ENCODE peak calls at places on chromosomes 4 and X, in eight cellular contexts. B is neural crest cell, L is cardiac muscle cell, K is tibial artery, C is fibroblast of the aortic adventitia, R is B cell, T is glutamatergic neuron, D is hepatocyte. Q is an unnamed sample.
A peak's percentile ranks its signal among the peaks of the same experiment; 100 is the strongest.

GRCh38 chrX:19578956-19579355 is 63.6 kb upstream of the MAP3K15 start:
- DNase-seq in R (no peak), K (no peak), D (no peak), B (no peak), C (no peak), T (no peak), L (peak; percentile 42), Q (no peak)

GRCh38 chr4:38664704-38665401 is 854 bp downstream of the KLF3 start:
- DNase-seq in B (peak; percentile 27), K (peak; percentile 85), R (peak; percentile 60), T (peak; percentile 75), L (peak; percentile 71), D (peak; percentile 87), C (peak; percentile 58), Q (peak; percentile 45)

GRCh38 chr4:6697096-6697495 is 3.4 kb downstream of the S100P start:
- DNase-seq in R (no peak), L (no peak), K (no peak), D (no peak), T (no peak), B (no peak), C (no peak), Q (no peak)

GRCh38 chr4:122662701-122663100 is 41.8 kb upstream of the IL21 start:
- DNase-seq in D (no peak), R (no peak), B (no peak), L (no peak), K (no peak), T (no peak), C (no peak), Q (no peak)

GRCh38 chr4:26281876-26282275 is 38.9 kb upstream of the RBPJ start:
- DNase-seq in L (no peak), R (no peak), D (no peak), C (peak; percentile 32), T (no peak), B (no peak), K (no peak), Q (no peak)

GRCh38 chr4:6225469-6225868 is 25.1 kb upstream of the JAKMIP1 start:
- DNase-seq in D (peak; percentile 66), R (no peak), T (no peak), C (peak; percentile 13), K (peak; percentile 20), B (peak; percentile 46), L (peak; percentile 80), Q (peak; percentile 58)

GRCh38 chrX:77415161-77415560 is 32.0 kb upstream of the FGF16 start:
- DNase-seq in T (no peak), C (peak; percentile 82), R (no peak), B (no peak), D (no peak), K (no peak), L (no peak), Q (no peak)

GRCh38 chr4:57071340-57071739 is 38.8 kb downstream of the IGFBP7 start:
- DNase-seq in B (no peak), C (peak; percentile 73), D (no peak), R (no peak), K (no peak), T (no peak), L (no peak), Q (peak; percentile 54)

GRCh38 chr4:158906073-158906472 is 137.2 kb downstream of the FNIP2 start:
- DNase-seq in R (no peak), L (no peak), D (no peak), C (no peak), T (no peak), K (no peak), B (no peak), Q (no peak)

GRCh38 chr4:83124079-83124780 is 9.7 kb upstream of the PLAC8 start:
- DNase-seq in L (no peak), B (no peak), R (peak; percentile 66), K (no peak), C (no peak), T (no peak), D (no peak), Q (no peak)

GRCh38 chrX:53395605-53396298 is 26.7 kb downstream of the SMC1A start:
- DNase-seq in L (no peak), R (no peak), C (no peak), B (no peak), T (no peak), D (no peak), K (no peak), Q (no peak)
- TF ChIP-seq CTCF in L (no peak), R (no peak), C (no peak), B (no peak), T (no peak), D (no peak), K (no peak), Q (no peak)

GRCh38 chrX:2819345-2820130 is 9.2 kb upstream of the GYG2 start:
- DNase-seq in C (peak; percentile 71), D (peak; percentile 58), R (no peak), T (no peak), B (no peak), L (peak; percentile 33), K (no peak), Q (peak; percentile 52)
- TF ChIP-seq CTCF in C (peak; percentile 66), D (peak; percentile 56), R (peak; percentile 13), T (no peak), B (peak; percentile 70), L (peak; percentile 37), K (peak; percentile 16), Q (peak; percentile 53)

GRCh38 chr4:153241970-153242847 is 38.0 kb downstream of the TRIM2 start:
- DNase-seq in D (peak; percentile 44), C (no peak), B (no peak), R (no peak), L (no peak), K (no peak), T (peak; percentile 43), Q (no peak)
- TF ChIP-seq CTCF in D (no peak), C (no peak), B (no peak), R (no peak), L (no peak), K (no peak), T (no peak), Q (no peak)

GRCh38 chrX:70096052-70096451 is 33.8 kb downstream of the OTUD6A start:
- DNase-seq in R (no peak), K (no peak), C (peak; percentile 21), T (no peak), L (peak; percentile 5), B (no peak), D (peak; percentile 14), Q (peak; percentile 51)
- TF ChIP-seq CTCF in R (no peak), K (no peak), C (peak; percentile 36), T (no peak), L (peak; percentile 40), B (no peak), D (no peak), Q (peak; percentile 39)

GRCh38 chr4:15956179-15956850 is 6.7 kb downstream of the FGFBP2 start:
- DNase-seq in R (peak; percentile 64), K (peak; percentile 84), B (peak; percentile 70), C (peak; percentile 61), L (peak; percentile 80), D (peak; percentile 84), T (peak; percentile 86), Q (peak; percentile 89)

GRCh38 chr4:15958562-15958961 is 4.4 kb downstream of the FGFBP2 start:
- DNase-seq in C (no peak), R (no peak), L (no peak), B (no peak), T (no peak), D (no peak), K (no peak), Q (no peak)

GRCh38 chr4:15951781-15952180 is 11.2 kb downstream of the FGFBP2 start:
- DNase-seq in T (no peak), B (no peak), C (no peak), K (no peak), L (no peak), D (no peak), R (no peak), Q (no peak)

GRCh38 chr4:15953625-15954024 is 9.3 kb downstream of the FGFBP2 start:
- DNase-seq in R (no peak), D (no peak), K (no peak), L (no peak), T (no peak), B (no peak), C (no peak), Q (no peak)

DNA sequence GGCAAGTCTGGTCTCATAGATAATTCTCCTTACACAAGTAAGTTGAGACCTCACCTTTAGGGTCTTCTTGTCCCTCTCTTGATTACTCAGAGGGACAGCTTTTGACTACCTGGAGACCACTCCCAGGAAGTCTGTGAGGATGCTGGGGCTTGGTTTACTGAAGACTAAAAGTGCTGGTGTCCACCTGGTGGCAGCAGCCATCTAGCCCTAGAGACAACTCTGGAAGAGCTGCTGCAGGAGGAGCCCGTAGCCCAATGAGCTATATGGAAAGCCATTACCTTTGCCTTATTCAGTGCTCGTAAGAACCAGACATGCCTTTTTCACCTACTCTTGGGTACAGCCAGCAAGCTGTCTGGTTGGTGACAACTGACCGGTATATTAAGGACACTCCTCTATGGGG is 7.3 kb downstream of the FGFBP2 start:
- DNase-seq in B (no peak), T (no peak), C (peak; percentile 11), L (no peak), R (no peak), D (no peak), K (no peak), Q (peak; percentile 46)
- TF ChIP-seq CTCF in B (no peak), T (no peak), C (peak; percentile 27), L (no peak), R (no peak), D (no peak), K (no peak), Q (peak; percentile 15)

DNA sequence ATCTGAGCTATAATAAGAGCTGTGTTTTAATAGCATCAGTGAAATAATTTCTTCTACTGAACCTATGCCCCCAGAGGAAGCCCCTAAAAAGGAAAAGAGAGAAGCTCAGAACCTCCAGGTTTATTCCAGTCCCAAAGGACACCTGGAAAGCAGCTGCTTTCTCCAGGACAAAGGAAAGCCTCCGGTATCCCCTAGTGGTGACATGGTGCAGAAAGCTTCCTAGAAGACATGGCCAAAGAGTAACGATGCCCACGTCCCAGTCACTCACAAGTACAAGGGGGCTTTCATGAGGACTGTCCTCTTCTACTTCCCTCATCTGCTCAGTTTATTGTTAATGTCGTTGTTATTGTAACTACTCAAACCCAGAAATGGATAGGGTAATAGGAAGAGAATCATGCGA is 343.9 kb downstream of the UNC5C start:
- DNase-seq in T (no peak), B (no peak), R (no peak), D (no peak), C (no peak), K (no peak), L (peak; percentile 46), Q (peak; percentile 47)
- TF ChIP-seq CTCF in T (peak; percentile 32), B (peak; percentile 48), R (no peak), D (peak; percentile 25), C (no peak), K (no peak), L (no peak), Q (peak; percentile 8)

Q was measured in MCF 10A.